ENCODE peak calls at places on chromosomes 3 and 15, in five cellular contexts. U is left cardiac atrium, F is left ventricle myocardium inferior, M is RPMI8226, B is fibroblast of the aortic adventitia. H is an unnamed sample.
A peak's percentile ranks its signal among the peaks of the same experiment; 100 is the strongest.

GRCh38 chr3:13884851-13885703 is 5.2 kb upstream of the WNT7A start:
- DNase-seq in F (no peak), U (no peak), B (no peak), M (peak; percentile 81), H (peak; percentile 68)

GRCh38 chr3:43629741-43630140 is 7.9 kb upstream of the ANO10 start:
- DNase-seq in B (peak; percentile 32), M (no peak), U (no peak), F (no peak), H (no peak)

GRCh38 chr3:111619833-111620232 is 24.7 kb upstream of the ZBED2 start:
- DNase-seq in M (no peak), U (no peak), F (no peak), B (peak; percentile 16), H (no peak)

GRCh38 chr3:13874891-13875290 is 5.0 kb downstream of the WNT7A start:
- DNase-seq in F (no peak), U (no peak), M (peak; percentile 93), B (no peak), H (no peak)

GRCh38 chr3:140403559-140403958 is 274.3 kb upstream of the TRIM42 start:
- DNase-seq in M (no peak), B (no peak), F (no peak), U (no peak), H (no peak)

GRCh38 chr3:55074861-55075260 is 147.0 kb upstream of the LRTM1 start:
- DNase-seq in F (no peak), U (no peak), B (peak; percentile 29), M (no peak), H (no peak)

GRCh38 chr3:8482960-8483665 is 18.5 kb upstream of the LMCD1 start:
- DNase-seq in U (peak; percentile 69), M (no peak), F (peak; percentile 59), B (peak; percentile 97), H (no peak)

GRCh38 chr3:109532257-109533216 is 195.2 kb upstream of the DPPA4 start:
- DNase-seq in B (peak; percentile 44), U (no peak), F (no peak), M (peak; percentile 43), H (peak; percentile 69)

GRCh38 chr3:49255112-49255511 is 21.9 kb downstream of the C3orf62 start:
- DNase-seq in U (no peak), M (peak; percentile 44), B (no peak), F (no peak), H (no peak)

GRCh38 chr15:45715528-45715927 is 80.7 kb downstream of the SQOR start:
- DNase-seq in U (no peak), F (no peak), B (peak; percentile 30), M (no peak), H (peak; percentile 19)

GRCh38 chr3:30779686-30780287 is 114.7 kb downstream of the GADL1 start:
- DNase-seq in B (peak; percentile 50), U (no peak), F (no peak), M (peak; percentile 20), H (peak; percentile 42)

GRCh38 chr3:133360476-133360875 is 39.4 kb upstream of the BFSP2 start:
- DNase-seq in F (no peak), M (no peak), U (no peak), B (no peak), H (no peak)

GRCh38 chr3:100155105-100155504 is 40.8 kb upstream of the FILIP1L start:
- DNase-seq in U (no peak), M (no peak), B (peak; percentile 53), F (no peak), H (no peak)

GRCh38 chr15:67177750-67178149 is 76.7 kb downstream of the AAGAB start:
- DNase-seq in F (no peak), B (peak; percentile 46), M (no peak), U (no peak), H (no peak)

GRCh38 chr15:81336568-81336967 is 12.6 kb upstream of the STARD5 start:
- DNase-seq in B (peak; percentile 49), F (no peak), M (peak; percentile 23), U (no peak), H (no peak)

GRCh38 chr15:60397772-60398445 is at the start of gene ANXA2:
- DNase-seq in U (peak; percentile 90), F (peak; percentile 87), B (peak; percentile 90), M (peak; percentile 92), H (peak; percentile 89)

GRCh38 chr15:60590935-60591490 is 112.1 kb upstream of the ICE2 start:
- DNase-seq in F (peak; percentile 46), B (no peak), M (peak; percentile 55), U (peak; percentile 57), H (peak; percentile 83)

GRCh38 chr3:190911382-190911781 is 48.9 kb upstream of the GMNC start:
- DNase-seq in B (no peak), U (no peak), M (no peak), F (no peak), H (no peak)

GRCh38 chr15:40445411-40446055 is 4.8 kb downstream of the BAHD1 start:
- DNase-seq in M (no peak), B (peak; percentile 49), F (no peak), U (no peak), H (no peak)

GRCh38 chr3:60053518-60054265 is 1003.9 kb upstream of the CFAP20DC start:
- DNase-seq in U (no peak), F (no peak), B (no peak), M (no peak), H (no peak)

GRCh38 chr3:156678216-156678615 is 3.8 kb downstream of the TIPARP start:
- DNase-seq in M (no peak), F (no peak), B (no peak), U (no peak), H (no peak)

GRCh38 chr3:106485202-106485601 is 616.4 kb upstream of the CBLB start:
- DNase-seq in U (no peak), M (no peak), B (peak; percentile 30), F (no peak), H (no peak)

GRCh38 chr3:143977326-143978262 is 6.0 kb downstream of the DIPK2A start:
- DNase-seq in U (no peak), F (no peak), B (peak; percentile 79), M (peak; percentile 44), H (no peak)

GRCh38 chr3:149095487-149095886 is 9.2 kb upstream of the HLTF start:
- DNase-seq in M (no peak), F (no peak), U (no peak), B (no peak), H (no peak)

GRCh38 chr15:95718441-95718840 is 612.1 kb upstream of the NR2F2 start:
- DNase-seq in M (no peak), F (peak; percentile 44), B (peak; percentile 84), U (peak; percentile 41), H (no peak)

GRCh38 chr3:188232676-188233075 is 78.7 kb downstream of the LPP start:
- DNase-seq in F (no peak), M (no peak), B (no peak), U (no peak), H (no peak)

GRCh38 chr15:38668433-38669159 is 104.0 kb upstream of the RASGRP1 start:
- DNase-seq in F (no peak), B (no peak), M (no peak), U (no peak), H (no peak)

H was measured in Caco-2.